ENCODE peak calls at places on chromosomes 16 and 17, in four cellular contexts. B is NCI-H774, S is T47D, Q is left colon. P is an unnamed sample.

GRCh38 chr17:67400193-67400592 is 23.1 kb downstream of the PITPNC1 start:
- DNase-seq in Q (no peak), B (peak; percentile 19), S (no peak), P (no peak)

GRCh38 chr16:25493136-25493811 is 198.5 kb upstream of the HS3ST4 start:
- DNase-seq in B (no peak), S (no peak), Q (no peak), P (no peak)

GRCh38 chr16:3431779-3432219 is 11.5 kb downstream of the ZNF597 start:
- DNase-seq in S (no peak), B (no peak), Q (peak; percentile 51), P (no peak)

GRCh38 chr17:40191237-40192208 is 14.3 kb downstream of the RAPGEFL1 start:
- DNase-seq in B (peak; percentile 68), Q (peak; percentile 53), S (no peak), P (no peak)

GRCh38 chr16:57888128-57888527 is 82.8 kb downstream of the CNGB1 start:
- DNase-seq in B (no peak), Q (no peak), S (no peak), P (no peak)

GRCh38 chr17:39223907-39224777 is 1.6 kb downstream of the STAC2 start:
- DNase-seq in S (no peak), B (no peak), Q (no peak), P (no peak)

GRCh38 chr16:71873199-71873598 is 10.8 kb downstream of the ZNF821 start:
- DNase-seq in Q (no peak), S (no peak), B (no peak), P (no peak)

GRCh38 chr16:83328936-83329335 is 478.8 kb upstream of the HSBP1 start:
- DNase-seq in B (no peak), Q (no peak), S (no peak), P (no peak)

GRCh38 chr16:49003022-49003421 is 278.6 kb downstream of the CBLN1 start:
- DNase-seq in S (no peak), Q (no peak), B (no peak), P (no peak)

GRCh38 chr17:65455972-65456343 is 105.5 kb downstream of the AXIN2 start:
- DNase-seq in Q (peak; percentile 41), B (no peak), S (no peak), P (peak; percentile 28)

GRCh38 chr17:78414178-78415162 is 36.0 kb downstream of the PGS1 start:
- DNase-seq in Q (no peak), S (no peak), B (no peak), P (no peak)

GRCh38 chr17:76540381-76541300 is 797 bp downstream of the PRCD start:
- DNase-seq in B (peak; percentile 96), Q (peak; percentile 94), S (peak; percentile 100), P (peak; percentile 49)

GRCh38 chr16:66003196-66003595 is 363.3 kb upstream of the CDH5 start:
- DNase-seq in S (no peak), Q (no peak), B (no peak), P (no peak)